ENCODE peak calls at places on chromosome 12, in six cellular contexts. N is NCI-H1930; A is CD8-positive, alpha-beta T cell; J is activated CD4-positive, alpha-beta T cell treated with anti-CD3 and anti-CD28 coated beads, Interleukin-2, amount 50 U/mL, for 1 hour; K is globus pallidus; D is D341Med. O is an unnamed sample.

GRCh38 chr12:92574046-92574783 is 128.6 kb upstream of the PLEKHG7 start:
- DNase-seq in N (peak), D (no peak), K (no peak), A (no peak), J (no peak), O (no peak)

GRCh38 chr12:69933115-69933552 is 108.1 kb downstream of the MYRFL start:
- DNase-seq in J (no peak), D (no peak), A (no peak), K (no peak), N (no peak), O (no peak)

GRCh38 chr12:110149104-110149660 is 25.0 kb downstream of the IFT81 start:
- DNase-seq in N (no peak), K (no peak), J (no peak), D (no peak), A (no peak), O (no peak)

GRCh38 chr12:40988831-40989230 is 199.3 kb upstream of the PDZRN4 start:
- DNase-seq in J (no peak), A (no peak), N (no peak), K (peak), D (no peak), O (no peak)

GRCh38 chr12:3752096-3752709 is 706 bp downstream of the CRACR2A start:
- DNase-seq in J (peak), N (no peak), D (peak), A (peak), K (no peak), O (no peak)

GRCh38 chr12:93884794-93885460 is 207.8 kb downstream of the CRADD start:
- DNase-seq in D (no peak), A (no peak), J (no peak), N (no peak), K (no peak), O (no peak)

GRCh38 chr12:107492393-107493134 is 193.0 kb upstream of the PWP1 start:
- DNase-seq in J (no peak), A (no peak), N (no peak), D (no peak), K (no peak), O (no peak)

GRCh38 chr12:54360717-54361456 is 3.4 kb downstream of the GPR84 start:
- DNase-seq in N (peak), D (peak), A (peak), J (peak), K (no peak), O (peak)

GRCh38 chr12:47741340-47741703 is 16.0 kb upstream of the ENDOU start:
- DNase-seq in N (no peak), K (peak), A (peak), D (no peak), J (peak), O (peak)

GRCh38 chr12:106248177-106248848 is 493 bp upstream of the CKAP4 start:
- DNase-seq in J (peak), N (peak), D (no peak), A (no peak), K (peak), O (peak)

GRCh38 chr12:70154087-70154486 is 89.1 kb upstream of the CNOT2 start:
- DNase-seq in A (no peak), N (no peak), K (no peak), D (no peak), J (no peak), O (no peak)

GRCh38 chr12:7369274-7369729 is 65.4 kb downstream of the ACSM4 start:
- DNase-seq in N (no peak), K (no peak), D (no peak), J (no peak), A (no peak), O (no peak)

GRCh38 chr12:41228066-41228820 is 40.1 kb downstream of the PDZRN4 start:
- DNase-seq in A (no peak), D (no peak), J (no peak), K (no peak), N (no peak), O (no peak)

GRCh38 chr12:49328816-49329215 is 5.8 kb downstream of the TROAP start:
- DNase-seq in K (no peak), J (no peak), A (no peak), D (peak), N (no peak), O (no peak)

GRCh38 chr12:121860257-121860656 is 1.6 kb upstream of the HPD start:
- DNase-seq in D (no peak), J (no peak), A (no peak), N (no peak), K (no peak), O (no peak)

GRCh38 chr12:48197967-48198618 is 5.0 kb downstream of the OR10AD1 start:
- DNase-seq in K (peak), D (peak), A (peak), J (peak), N (peak), O (peak)

GRCh38 chr12:115407036-115407435 is 723.1 kb upstream of the TBX3 start:
- DNase-seq in K (no peak), J (no peak), A (no peak), N (peak), D (no peak), O (no peak)

GRCh38 chr12:27571463-27571862 is 47.5 kb downstream of the PPFIBP1 start:
- DNase-seq in K (no peak), N (no peak), A (no peak), J (no peak), D (no peak), O (no peak)

GRCh38 chr12:19971396-19971802 is 396.9 kb upstream of the PDE3A start:
- DNase-seq in A (no peak), N (no peak), K (no peak), J (no peak), D (no peak), O (no peak)

GRCh38 chr12:106576848-106577247 is 6.0 kb upstream of the RFX4 start:
- DNase-seq in D (no peak), A (no peak), J (no peak), N (no peak), K (no peak), O (no peak)

GRCh38 chr12:26787125-26787495 is 45.9 kb downstream of the ITPR2 start:
- DNase-seq in K (no peak), J (no peak), D (no peak), A (no peak), N (no peak), O (no peak)

GRCh38 chr12:104522985-104523719 is 66.4 kb downstream of the CHST11 start:
- DNase-seq in J (no peak), N (no peak), A (no peak), D (no peak), K (no peak), O (no peak)

GRCh38 chr12:57227315-57228115 is 2.0 kb upstream of the SHMT2 start:
- DNase-seq in D (no peak), A (no peak), N (no peak), J (no peak), K (no peak), O (no peak)

O was measured in midbrain.